ENCODE peak calls at places on chromosomes 11 and 22, in nine cellular contexts. P, A, I, S, R, B, H, L and F are unnamed samples.

GRCh38 chr11:10727259-10727851 is 23.7 kb upstream of the CTR9 start:
- DNase-seq in P (no peak), A (peak; percentile 34), I (no peak), S (no peak), R (peak; percentile 81), B (no peak), H (no peak), L (no peak), F (no peak)

GRCh38 chr22:19109198-19110063 is 12.8 kb downstream of the DGCR2 start:
- DNase-seq in P (no peak), A (peak; percentile 63), I (peak; percentile 45), S (no peak), R (peak; percentile 78), B (no peak), H (peak; percentile 47), L (no peak), F (peak; percentile 71)

GRCh38 chr11:59779487-59779886 is 24.3 kb downstream of the STX3 start:
- DNase-seq in P (no peak), A (no peak), I (no peak), S (no peak), R (no peak), B (no peak), H (no peak), L (no peak), F (no peak)

GRCh38 chr11:2237457-2238238 is 32.7 kb downstream of the ASCL2 start:
- DNase-seq in P (no peak), A (no peak), I (no peak), S (no peak), R (no peak), B (no peak), H (no peak), L (no peak), F (no peak)

GRCh38 chr11:10225553-10225952 is 68.5 kb downstream of the SBF2 start:
- DNase-seq in P (no peak), A (no peak), I (no peak), S (no peak), R (peak; percentile 20), B (no peak), H (no peak), L (no peak), F (no peak)

GRCh38 chr22:49322861-49323622 is 504.6 kb downstream of the BRD1 start:
- DNase-seq in P (no peak), A (no peak), I (no peak), S (no peak), R (no peak), B (no peak), H (no peak), L (no peak), F (no peak)

GRCh38 chr11:131064373-131064991 is 148.2 kb upstream of the SNX19 start:
- DNase-seq in P (no peak), A (peak; percentile 80), I (no peak), S (peak; percentile 15), R (peak; percentile 61), B (peak; percentile 37), H (peak; percentile 53), L (peak; percentile 7), F (no peak)

GRCh38 chr11:71251159-71251721 is 1.1 kb downstream of the SHANK2 start:
- DNase-seq in P (no peak), A (peak; percentile 62), I (no peak), S (no peak), R (no peak), B (no peak), H (no peak), L (no peak), F (no peak)

GRCh38 chr11:89182773-89183172 is 5.1 kb downstream of the TYR start:
- DNase-seq in P (no peak), A (no peak), I (no peak), S (no peak), R (peak; percentile 62), B (no peak), H (no peak), L (no peak), F (no peak)

GRCh38 chr11:34916810-34917780 is 677 bp downstream of the PDHX start:
- DNase-seq in P (no peak), A (no peak), I (no peak), S (peak; percentile 12), R (peak; percentile 23), B (no peak), H (no peak), L (peak; percentile 46), F (no peak)

GRCh38 chr11:126416542-126417090 is 61.1 kb downstream of the ST3GAL4 start:
- DNase-seq in P (peak; percentile 45), A (peak; percentile 92), I (peak; percentile 24), S (no peak), R (peak; percentile 81), B (no peak), H (no peak), L (peak; percentile 72), F (peak; percentile 78)

GRCh38 chr11:116255234-116255953 is 517.4 kb downstream of the BUD13 start:
- DNase-seq in P (no peak), A (no peak), I (no peak), S (no peak), R (no peak), B (no peak), H (no peak), L (no peak), F (no peak)